ENCODE peak calls at places on chromosomes 6 and 20, in four cellular contexts. One of them, this sample, is unnamed.

GRCh38 chr20:17910828-17911294 is 57.7 kb downstream of the SNX5 start:
- DNase-seq in thoracic aorta: no peak
- DNase-seq in aorta: no peak
- DNase-seq in BE2C: no peak
- DNase-seq in this sample: no peak

GRCh38 chr6:127592964-127593363 is 16.0 kb downstream of the C6orf58 start:
- DNase-seq in thoracic aorta: no peak
- DNase-seq in aorta: no peak
- DNase-seq in BE2C: no peak
- DNase-seq in this sample: no peak

GRCh38 chr6:1477432-1478090 is 88.2 kb downstream of the FOXF2 start:
- DNase-seq in thoracic aorta: no peak
- DNase-seq in aorta: no peak
- DNase-seq in BE2C: no peak
- DNase-seq in this sample: no peak

GRCh38 chr6:31083742-31084354 is 28.5 kb downstream of the C6orf15 start:
- DNase-seq in thoracic aorta: no peak
- DNase-seq in aorta: peak; percentile 57
- DNase-seq in BE2C: peak; percentile 56
- DNase-seq in this sample: peak; percentile 91

GRCh38 chr20:48600470-48600945 is 227.3 kb downstream of the PREX1 start:
- DNase-seq in thoracic aorta: no peak
- DNase-seq in aorta: no peak
- DNase-seq in BE2C: peak; percentile 4
- DNase-seq in this sample: peak; percentile 58

GRCh38 chr20:51651921-51652549 is 109.5 kb upstream of the NFATC2 start:
- DNase-seq in thoracic aorta: no peak
- DNase-seq in aorta: no peak
- DNase-seq in BE2C: no peak
- DNase-seq in this sample: no peak

GRCh38 chr20:49483018-49483705 is 694 bp upstream of the KCNB1 start:
- DNase-seq in thoracic aorta: no peak
- DNase-seq in aorta: no peak
- DNase-seq in BE2C: no peak
- DNase-seq in this sample: no peak

GRCh38 chr6:150868759-150869158 is 3.3 kb downstream of the MTHFD1L start:
- DNase-seq in thoracic aorta: no peak
- DNase-seq in aorta: no peak
- DNase-seq in BE2C: no peak
- DNase-seq in this sample: no peak

GRCh38 chr6:7827142-7827541 is 83.4 kb downstream of the TXNDC5 start:
- DNase-seq in thoracic aorta: no peak
- DNase-seq in aorta: no peak
- DNase-seq in BE2C: no peak
- DNase-seq in this sample: no peak

GRCh38 chr6:1871936-1872335 is 262.2 kb downstream of the FOXC1 start:
- DNase-seq in thoracic aorta: no peak
- DNase-seq in aorta: peak; percentile 61
- DNase-seq in BE2C: no peak
- DNase-seq in this sample: no peak

GRCh38 chr6:136086686-136087085 is 163.4 kb downstream of the MTFR2 start:
- DNase-seq in thoracic aorta: no peak
- DNase-seq in aorta: no peak
- DNase-seq in BE2C: no peak
- DNase-seq in this sample: no peak

GRCh38 chr6:92577077-92577719 is 842.2 kb downstream of the EPHA7 start:
- DNase-seq in thoracic aorta: no peak
- DNase-seq in aorta: no peak
- DNase-seq in BE2C: no peak
- DNase-seq in this sample: peak; percentile 81

GRCh38 chr6:141403827-141404226 is 728.9 kb upstream of the GJE1 start:
- DNase-seq in thoracic aorta: no peak
- DNase-seq in aorta: no peak
- DNase-seq in BE2C: no peak
- DNase-seq in this sample: no peak

GRCh38 chr6:63597142-63598000 is 25.1 kb downstream of the LOC128125822 start:
- DNase-seq in thoracic aorta: no peak
- DNase-seq in aorta: no peak
- DNase-seq in BE2C: no peak
- DNase-seq in this sample: no peak

GRCh38 chr6:73830119-73830518 is 134.1 kb downstream of the CD109 start:
- DNase-seq in thoracic aorta: no peak
- DNase-seq in aorta: no peak
- DNase-seq in BE2C: no peak
- DNase-seq in this sample: no peak

GRCh38 chr6:52050051-52050405 is 37.4 kb downstream of the PKHD1 start:
- DNase-seq in thoracic aorta: no peak
- DNase-seq in aorta: no peak
- DNase-seq in BE2C: no peak
- DNase-seq in this sample: no peak

GRCh38 chr6:84764332-84765049 is at the start of gene TBX18:
- DNase-seq in thoracic aorta: peak; percentile 91
- DNase-seq in aorta: peak; percentile 97
- DNase-seq in BE2C: peak; percentile 94
- DNase-seq in this sample: peak; percentile 97

GRCh38 chr6:118625833-118626232 is 25.6 kb downstream of the CEP85L start:
- DNase-seq in thoracic aorta: no peak
- DNase-seq in aorta: no peak
- DNase-seq in BE2C: no peak
- DNase-seq in this sample: no peak

GRCh38 chr6:17703256-17703694 is 3.5 kb downstream of the NUP153 start:
- DNase-seq in thoracic aorta: peak; percentile 18
- DNase-seq in aorta: no peak
- DNase-seq in BE2C: peak; percentile 60
- DNase-seq in this sample: no peak

GRCh38 chr6:122388945-122389344 is 10.5 kb upstream of the HSF2 start:
- DNase-seq in thoracic aorta: no peak
- DNase-seq in aorta: no peak
- DNase-seq in BE2C: no peak
- DNase-seq in this sample: no peak

GRCh38 chr6:25629202-25629584 is 22.8 kb upstream of the SCGN start:
- DNase-seq in thoracic aorta: no peak
- DNase-seq in aorta: no peak
- DNase-seq in BE2C: peak; percentile 80
- DNase-seq in this sample: peak; percentile 33

GRCh38 chr20:14093652-14094051 is 98.3 kb downstream of the MACROD2 start:
- DNase-seq in thoracic aorta: no peak
- DNase-seq in aorta: no peak
- DNase-seq in BE2C: no peak
- DNase-seq in this sample: no peak
- H3K4me1 ChIP-seq in thoracic aorta: no peaks in the 10 kb centered on the region
- H3K4me1 ChIP-seq in aorta: no peaks in the 10 kb centered on the region
- H3K4me1 ChIP-seq in BE2C: no peaks in the 10 kb centered on the region
- H3K4me1 ChIP-seq in this sample: no peaks in the 10 kb centered on the region

DNA sequence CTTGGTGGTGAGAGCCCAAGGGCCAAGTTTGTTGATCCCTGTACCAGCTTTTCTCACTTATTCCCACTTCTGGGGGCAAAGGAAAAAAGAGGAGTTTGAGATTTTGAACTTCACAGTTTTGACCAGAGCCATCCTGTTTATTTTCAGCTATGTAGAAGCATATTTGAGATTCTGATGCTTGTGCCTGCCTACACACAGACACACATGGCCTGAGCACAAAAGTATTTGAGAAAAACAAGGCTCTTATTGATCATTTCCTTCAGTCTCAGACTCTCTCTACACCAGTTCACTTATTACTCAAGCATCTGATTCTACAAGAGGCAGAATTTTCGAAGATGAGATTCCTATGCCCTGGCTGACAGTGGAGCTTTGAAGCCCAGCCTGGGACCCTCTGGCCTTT is 100.7 kb downstream of the TCP11 start:
- DNase-seq in thoracic aorta: no peak
- DNase-seq in aorta: no peak
- DNase-seq in BE2C: no peak
- DNase-seq in this sample: no peak
- H3K4me1 ChIP-seq in thoracic aorta: peaks cover 91% of the 10 kb centered on the region
- H3K4me1 ChIP-seq in aorta: peaks cover under 1% of the 10 kb centered on the region
- H3K4me1 ChIP-seq in BE2C: no peaks in the 10 kb centered on the region
- H3K4me1 ChIP-seq in this sample: peaks cover 12% of the 10 kb centered on the region

GRCh38 chr20:58600756-58601155 is 50.3 kb upstream of the STX16 start:
- DNase-seq in thoracic aorta: no peak
- DNase-seq in aorta: no peak
- DNase-seq in BE2C: no peak
- DNase-seq in this sample: no peak
- H3K4me1 ChIP-seq in thoracic aorta: peaks cover 20% of the 10 kb centered on the region
- H3K4me1 ChIP-seq in aorta: peaks cover 5% of the 10 kb centered on the region
- H3K4me1 ChIP-seq in BE2C: peaks cover 8% of the 10 kb centered on the region
- H3K4me1 ChIP-seq in this sample: no peaks in the 10 kb centered on the region

DNA sequence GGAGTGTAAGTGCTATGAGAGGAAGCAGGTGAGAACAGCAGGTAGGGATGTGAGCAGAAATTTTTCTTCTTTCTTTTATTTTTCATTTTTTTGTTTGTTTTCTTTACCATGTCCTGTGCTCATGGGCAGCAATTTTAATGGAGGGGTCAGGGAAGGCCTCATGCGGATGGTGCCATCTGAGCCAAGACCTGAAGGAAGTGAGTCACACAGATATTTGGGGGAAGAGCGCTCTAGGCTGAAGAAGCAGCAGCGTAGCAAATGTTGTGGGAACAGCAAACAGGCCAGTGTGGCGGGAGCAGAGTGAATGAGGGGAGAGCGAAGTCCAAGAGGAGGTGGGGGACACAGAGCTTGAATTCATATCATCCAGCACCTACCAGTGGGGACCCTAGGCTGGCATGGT is 12.7 kb downstream of the SPDEF start:
- DNase-seq in thoracic aorta: no peak
- DNase-seq in aorta: no peak
- DNase-seq in BE2C: no peak
- DNase-seq in this sample: no peak
- H3K4me1 ChIP-seq in thoracic aorta: peaks cover 7% of the 10 kb centered on the region
- H3K4me1 ChIP-seq in aorta: no peaks in the 10 kb centered on the region
- H3K4me1 ChIP-seq in BE2C: no peaks in the 10 kb centered on the region
- H3K4me1 ChIP-seq in this sample: no peaks in the 10 kb centered on the region

DNA sequence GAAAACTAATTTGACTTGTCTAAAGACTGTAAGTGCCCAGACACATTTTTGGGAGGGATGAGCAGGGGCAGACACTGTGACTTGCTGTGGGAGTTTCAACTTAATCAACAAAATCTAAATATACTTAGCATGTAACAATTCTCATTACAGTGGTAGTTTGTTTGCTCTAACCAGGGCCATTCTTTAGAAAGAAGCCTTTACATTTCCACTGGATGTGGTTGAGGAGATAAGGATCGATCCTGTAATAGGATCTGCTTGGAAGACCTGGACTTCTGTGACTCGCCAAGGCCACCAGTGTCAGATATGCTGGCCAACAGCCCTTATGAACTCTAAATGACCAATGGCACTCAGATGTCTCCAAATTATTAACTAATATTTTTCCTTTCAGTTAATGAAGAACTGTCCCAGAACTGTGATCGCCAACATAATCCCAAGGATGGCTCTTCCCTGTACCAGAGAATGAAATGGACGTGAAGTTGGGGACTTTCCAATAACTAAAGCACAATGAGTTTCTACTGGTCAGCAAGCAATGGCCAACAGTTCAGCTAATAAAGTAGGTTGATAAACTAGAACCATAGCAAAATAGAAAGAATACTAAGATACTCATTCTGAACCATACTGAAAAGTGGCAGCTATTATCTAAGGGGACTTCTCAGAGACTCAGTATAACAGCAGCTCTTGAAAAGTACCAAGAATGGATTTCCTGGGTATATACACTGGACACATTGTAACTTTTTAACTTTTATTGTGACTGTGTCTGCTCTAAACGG is 7.5 kb downstream of the SMLR1 start:
- DNase-seq in thoracic aorta: no peak
- DNase-seq in aorta: no peak
- DNase-seq in BE2C: no peak
- DNase-seq in this sample: no peak
- H3K4me1 ChIP-seq in thoracic aorta: peaks cover 5% of the 10 kb centered on the region
- H3K4me1 ChIP-seq in aorta: no peaks in the 10 kb centered on the region
- H3K4me1 ChIP-seq in BE2C: no peaks in the 10 kb centered on the region
- H3K4me1 ChIP-seq in this sample: no peaks in the 10 kb centered on the region

GRCh38 chr20:64056639-64056888 is 6.4 kb upstream of the TCEA2 start:
- DNase-seq in thoracic aorta: no peak
- DNase-seq in aorta: no peak
- DNase-seq in BE2C: no peak
- DNase-seq in this sample: no peak
- H3K4me1 ChIP-seq in thoracic aorta: no peaks in the 10 kb centered on the region
- H3K4me1 ChIP-seq in aorta: no peaks in the 10 kb centered on the region
- H3K4me1 ChIP-seq in BE2C: peaks cover 44% of the 10 kb centered on the region
- H3K4me1 ChIP-seq in this sample: peaks cover 45% of the 10 kb centered on the region

DNA sequence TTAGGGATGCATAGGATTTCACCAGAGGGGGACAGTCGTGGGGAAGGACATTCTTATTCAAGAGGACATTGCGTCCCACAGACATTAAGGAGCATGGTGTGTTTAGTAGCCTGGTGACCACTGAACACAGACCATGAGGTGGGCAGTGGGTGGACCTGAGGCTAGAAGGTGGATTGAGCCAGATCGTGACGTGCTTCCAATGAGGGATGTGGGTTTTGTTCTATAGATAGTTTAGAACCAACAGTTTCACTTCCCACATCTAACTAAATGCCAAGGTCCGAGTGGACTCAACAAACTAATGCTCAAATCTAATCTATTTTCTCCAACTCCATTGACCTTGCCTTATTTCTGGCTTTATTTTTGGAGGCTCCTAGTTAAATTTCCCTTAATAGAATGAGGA is 58.5 kb downstream of the OGFRL1 start:
- DNase-seq in thoracic aorta: no peak
- DNase-seq in aorta: peak; percentile 44
- DNase-seq in BE2C: no peak
- DNase-seq in this sample: no peak
- H3K4me1 ChIP-seq in thoracic aorta: peaks cover 23% of the 10 kb centered on the region
- H3K4me1 ChIP-seq in aorta: peaks cover 14% of the 10 kb centered on the region
- H3K4me1 ChIP-seq in BE2C: no peaks in the 10 kb centered on the region
- H3K4me1 ChIP-seq in this sample: no peaks in the 10 kb centered on the region

GRCh38 chr6:42440027-42440426 is 11.7 kb downstream of the TRERF1 start:
- DNase-seq in thoracic aorta: no peak
- DNase-seq in aorta: no peak
- DNase-seq in BE2C: no peak
- DNase-seq in this sample: no peak
- H3K4me1 ChIP-seq in thoracic aorta: peaks cover 27% of the 10 kb centered on the region
- H3K4me1 ChIP-seq in aorta: no peaks in the 10 kb centered on the region
- H3K4me1 ChIP-seq in BE2C: peaks cover 13% of the 10 kb centered on the region
- H3K4me1 ChIP-seq in this sample: no peaks in the 10 kb centered on the region

GRCh38 chr20:32466739-32467505 is 108.8 kb downstream of the ASXL1 start:
- DNase-seq in thoracic aorta: no peak
- DNase-seq in aorta: no peak
- DNase-seq in BE2C: no peak
- DNase-seq in this sample: no peak
- H3K4me1 ChIP-seq in thoracic aorta: no peaks in the 10 kb centered on the region
- H3K4me1 ChIP-seq in aorta: no peaks in the 10 kb centered on the region
- H3K4me1 ChIP-seq in BE2C: peaks cover 14% of the 10 kb centered on the region
- H3K4me1 ChIP-seq in this sample: no peaks in the 10 kb centered on the region

This sample was measured in SJCRH30.